ENCODE peak calls at places on chromosomes 7 and 10, in six cellular contexts. D, R, Y, W, V and X are unnamed samples.

GRCh38 chr7:122886357-122887081 is at the start of gene CADPS2:
- DNase-seq in D (peak), R (peak), Y (no peak), W (no peak), V (peak), X (no peak)

GRCh38 chr7:30470783-30471182 is 7.8 kb downstream of the NOD1 start:
- DNase-seq in D (peak), R (no peak), Y (no peak), W (no peak), V (peak), X (no peak)

GRCh38 chr10:108631332-108631731 is 1292.0 kb downstream of the XPNPEP1 start:
- DNase-seq in D (no peak), R (no peak), Y (peak), W (no peak), V (no peak), X (no peak)

GRCh38 chr7:32070406-32071360 is at the start of gene PDE1C:
- DNase-seq in D (no peak), R (no peak), Y (no peak), W (no peak), V (no peak), X (no peak)

GRCh38 chr7:5367661-5368060 is 56.0 kb downstream of the TNRC18 start:
- DNase-seq in D (no peak), R (no peak), Y (no peak), W (no peak), V (no peak), X (no peak)

GRCh38 chr7:124655990-124656389 is 109.6 kb downstream of the GPR37 start:
- DNase-seq in D (no peak), R (no peak), Y (no peak), W (no peak), V (no peak), X (no peak)

GRCh38 chr10:29648114-29648982 is 13.6 kb upstream of the SVIL start:
- DNase-seq in D (no peak), R (no peak), Y (no peak), W (no peak), V (no peak), X (no peak)

GRCh38 chr10:89352039-89352597 is 24.3 kb downstream of the IFIT3 start:
- DNase-seq in D (peak), R (peak), Y (no peak), W (no peak), V (peak), X (no peak)

GRCh38 chr7:116525913-116526857 is 1.3 kb downstream of the CAV1 start:
- DNase-seq in D (peak), R (peak), Y (peak), W (no peak), V (peak), X (no peak)

GRCh38 chr7:12102527-12102926 is 108.6 kb upstream of the TMEM106B start:
- DNase-seq in D (no peak), R (no peak), Y (no peak), W (no peak), V (no peak), X (no peak)

GRCh38 chr7:100486753-100487446 is 3.2 kb downstream of the NYAP1 start:
- DNase-seq in D (peak), R (no peak), Y (no peak), W (no peak), V (peak), X (no peak)

GRCh38 chr10:130218181-130218641 is 82.0 kb downstream of the GLRX3 start:
- DNase-seq in D (no peak), R (no peak), Y (no peak), W (no peak), V (no peak), X (no peak)

GRCh38 chr10:79243211-79244067 is 103.8 kb upstream of the PPIF start:
- DNase-seq in D (no peak), R (no peak), Y (peak), W (peak), V (peak), X (no peak)

GRCh38 chr10:43202224-43202656 is 64.0 kb downstream of the CSGALNACT2 start:
- DNase-seq in D (no peak), R (no peak), Y (peak), W (peak), V (peak), X (no peak)

GRCh38 chr10:113519616-113520015 is 33.2 kb upstream of the HABP2 start:
- DNase-seq in D (no peak), R (no peak), Y (no peak), W (no peak), V (no peak), X (no peak)

GRCh38 chr7:108650487-108650886 is 80.8 kb downstream of the DNAJB9 start:
- DNase-seq in D (peak), R (no peak), Y (no peak), W (no peak), V (peak), X (no peak)

GRCh38 chr7:137342340-137342739 is 1.2 kb downstream of the PTN start:
- DNase-seq in D (peak), R (no peak), Y (no peak), W (no peak), V (no peak), X (no peak)

GRCh38 chr7:47734287-47734948 is 152.5 kb upstream of the TNS3 start:
- DNase-seq in D (no peak), R (no peak), Y (peak), W (no peak), V (no peak), X (no peak)

GRCh38 chr7:150754950-150755349 is 17.7 kb downstream of the GIMAP5 start:
- DNase-seq in D (no peak), R (no peak), Y (no peak), W (no peak), V (no peak), X (no peak)

GRCh38 chr10:97812696-97813095 is 36.9 kb upstream of the GOLGA7B start:
- DNase-seq in D (no peak), R (no peak), Y (no peak), W (no peak), V (peak), X (no peak)

GRCh38 chr7:55065511-55066229 is 46.9 kb downstream of the EGFR start:
- DNase-seq in D (peak), R (peak), Y (no peak), W (no peak), V (peak), X (no peak)

GRCh38 chr10:78025685-78026364 is 3.5 kb downstream of the POLR3A start:
- DNase-seq in D (no peak), R (no peak), Y (no peak), W (no peak), V (peak), X (no peak)

GRCh38 chr10:78584666-78585065 is 484.1 kb upstream of the ZMIZ1 start:
- DNase-seq in D (no peak), R (no peak), Y (no peak), W (no peak), V (no peak), X (no peak)

GRCh38 chr10:133144771-133145170 is 15.2 kb upstream of the KNDC1 start:
- DNase-seq in D (no peak), R (no peak), Y (no peak), W (no peak), V (no peak), X (no peak)

GRCh38 chr7:7221602-7222038 is 39.3 kb downstream of the C1GALT1 start:
- DNase-seq in D (peak), R (peak), Y (no peak), W (no peak), V (peak), X (no peak)

GRCh38 chr7:27850531-27850930 is 110.6 kb downstream of the TAX1BP1 start:
- DNase-seq in D (no peak), R (no peak), Y (no peak), W (no peak), V (no peak), X (no peak)